ENCODE peak calls at places on chromosomes 4 and X, in five cellular contexts. S is ovary, L is sigmoid colon, J is tibial nerve, M is transverse colon. V is an unnamed sample.

GRCh38 chrX:11064851-11065600 is 46.1 kb upstream of the HCCS start:
- DNase-seq in J (no peak), M (no peak), L (no peak), S (no peak), V (no peak)

GRCh38 chr4:36285784-36286480 is 4.5 kb downstream of the DTHD1 start:
- DNase-seq in J (no peak), S (no peak), L (no peak), M (peak; percentile 9), V (no peak)

GRCh38 chrX:80550722-80551121 is 130.5 kb downstream of the TENT5D start:
- DNase-seq in J (no peak), M (no peak), L (no peak), S (no peak), V (no peak)

GRCh38 chr4:110780538-110780937 is 157.7 kb upstream of the PITX2 start:
- DNase-seq in S (no peak), J (no peak), M (no peak), L (no peak), V (no peak)

GRCh38 chr4:82770607-82771006 is 28.0 kb downstream of the SCD5 start:
- DNase-seq in M (no peak), L (no peak), S (no peak), J (no peak), V (no peak)

GRCh38 chrX:111095974-111096870 is at the start of gene PAK3:
- DNase-seq in L (peak; percentile 84), S (peak; percentile 70), J (peak; percentile 25), M (peak; percentile 14), V (peak; percentile 19)

GRCh38 chr4:94934864-94935263 is 177.1 kb downstream of the BMPR1B start:
- DNase-seq in S (no peak), L (no peak), J (no peak), M (no peak), V (no peak)

GRCh38 chr4:167713756-167714155 is 378.6 kb upstream of the ANXA10 start:
- DNase-seq in J (no peak), M (no peak), L (no peak), S (no peak), V (no peak)

GRCh38 chr4:38612996-38613395 is 51.0 kb upstream of the KLF3 start:
- DNase-seq in S (no peak), J (no peak), L (no peak), M (no peak), V (no peak)

GRCh38 chr4:6740347-6740746 is 24.4 kb downstream of the BLOC1S4 start:
- DNase-seq in S (no peak), J (no peak), M (no peak), L (no peak), V (no peak)

GRCh38 chr4:126627255-126627654 is 1005.5 kb upstream of the INTU start:
- DNase-seq in J (no peak), L (no peak), M (no peak), S (no peak), V (no peak)

GRCh38 chrX:78321809-78322208 is 5.6 kb downstream of the CYSLTR1 start:
- DNase-seq in L (no peak), S (no peak), M (peak; percentile 53), J (peak; percentile 18), V (peak; percentile 28)

GRCh38 chr4:28225689-28226353 is 1365.2 kb downstream of the STIM2 start:
- DNase-seq in J (no peak), L (no peak), M (no peak), S (no peak), V (no peak)

GRCh38 chr4:39154009-39154408 is 28.3 kb upstream of the WDR19 start:
- DNase-seq in S (no peak), J (no peak), L (no peak), M (no peak), V (no peak)

DNA sequence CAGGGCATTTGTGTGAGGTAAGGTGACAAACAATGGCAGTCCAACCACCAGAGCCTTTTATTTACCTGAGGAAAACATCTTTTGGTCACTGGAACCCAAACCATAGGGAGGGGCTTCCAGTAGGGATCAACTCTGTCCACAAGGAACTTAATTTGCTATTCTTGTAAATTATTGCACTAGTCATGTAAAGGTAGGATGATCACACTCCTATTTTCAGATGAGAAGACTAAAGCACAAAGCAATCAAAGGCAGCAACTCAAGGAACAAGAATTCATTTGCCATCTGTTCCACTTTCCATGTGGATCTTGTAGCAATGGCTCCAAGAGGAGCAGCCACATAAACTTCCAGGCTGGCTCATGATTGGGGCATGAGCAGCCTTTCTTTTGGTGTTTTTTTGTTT is 35.3 kb downstream of the CD99L2 start:
- DNase-seq in M (no peak), J (no peak), S (no peak), L (no peak), V (no peak)
- TF ChIP-seq POLR2A in M (no peak), J (no peak), S (no peak), L (no peak), V (no peak)

GRCh38 chr4:48603366-48604003 is 113.4 kb downstream of the ZAR1 start:
- DNase-seq in S (no peak), J (no peak), M (no peak), L (no peak), V (no peak)
- H3K4me3 ChIP-seq in S (no peak overlapping the region), J (no peak overlapping the region), M (no peak overlapping the region), L (no peak overlapping the region), V (no peak overlapping the region)

GRCh38 chr4:1764670-1765069 is 28.4 kb upstream of the FGFR3 start:
- DNase-seq in M (no peak), J (no peak), S (no peak), L (no peak), V (no peak)

GRCh38 chr4:1767058-1767769 is 25.9 kb upstream of the FGFR3 start:
- DNase-seq in J (no peak), L (no peak), S (no peak), M (no peak), V (no peak)

GRCh38 chr4:1763550-1764080 is 29.5 kb upstream of the FGFR3 start:
- DNase-seq in M (peak; percentile 23), S (peak; percentile 53), L (no peak), J (peak; percentile 11), V (no peak)

GRCh38 chr4:1766336-1767057 is 26.6 kb upstream of the FGFR3 start:
- DNase-seq in S (no peak), M (no peak), J (no peak), L (no peak), V (peak; percentile 75)

GRCh38 chr4:1765409-1766335 is 27.4 kb upstream of the FGFR3 start:
- DNase-seq in M (no peak), S (no peak), J (no peak), L (no peak), V (no peak)
- H3K27me3 ChIP-seq in M (peaks cover 86% of the 10 kb centered on the region), S (no peaks in the 10 kb centered on the region), J (peaks cover 80% of the 10 kb centered on the region), L (peaks cover 37% of the 10 kb centered on the region), V (no peaks in the 10 kb centered on the region)

GRCh38 chr4:2297606-2298517 is 36.0 kb upstream of the MXD4 start:
- DNase-seq in S (no peak), M (no peak), J (no peak), L (no peak), V (no peak)
- TF ChIP-seq POLR2A in S (no peak), M (no peak), J (no peak), L (no peak), V (no peak)